ENCODE peak calls at places on chromosomes 13 and 19, in seven cellular contexts. L is fibroblast of mammary gland, E is WTC11, H is H9, G is suprapubic skin, J is cardiac fibroblast, I is MCF 10A. K is an unnamed sample.

GRCh38 chr13:99421758-99422555 is 79.3 kb upstream of the TM9SF2 start:
- DNase-seq in L (no peak), I (no peak), H (no peak), J (no peak), G (peak), E (no peak), K (no peak)

GRCh38 chr13:109214393-109214792 is 572.0 kb downstream of the IRS2 start:
- DNase-seq in E (no peak), L (peak), G (no peak), J (no peak), H (no peak), I (no peak), K (no peak)

GRCh38 chr19:14435320-14436050 is 2.4 kb downstream of the PKN1 start:
- DNase-seq in L (no peak), E (no peak), J (no peak), H (no peak), G (no peak), I (no peak), K (no peak)

GRCh38 chr13:24923305-24923640 is 159.3 kb downstream of the RNF17 start:
- DNase-seq in H (no peak), G (no peak), J (peak), L (peak), I (peak), E (no peak), K (no peak)

GRCh38 chr19:33486407-33486806 is 35.2 kb downstream of the PEPD start:
- DNase-seq in J (no peak), I (no peak), L (no peak), H (no peak), E (no peak), G (peak), K (no peak)

GRCh38 chr19:34577056-34577455 is 95.5 kb downstream of the WTIP start:
- DNase-seq in E (no peak), J (no peak), L (no peak), I (no peak), G (no peak), H (peak), K (no peak)

GRCh38 chr13:41465215-41465907 is 8.0 kb downstream of the RGCC start:
- DNase-seq in G (no peak), E (no peak), H (no peak), L (peak), J (peak), I (peak), K (no peak)

GRCh38 chr13:103130681-103131210 is 64.5 kb upstream of the SLC10A2 start:
- DNase-seq in L (no peak), G (no peak), I (no peak), H (no peak), E (no peak), J (no peak), K (no peak)

GRCh38 chr13:99577934-99578917 is 77.0 kb downstream of the TM9SF2 start:
- DNase-seq in J (peak), L (peak), E (no peak), G (no peak), H (no peak), I (peak), K (no peak)

GRCh38 chr19:50646074-50646807 is 3.0 kb upstream of the C19orf81 start:
- DNase-seq in I (peak), L (peak), J (peak), H (no peak), E (no peak), G (no peak), K (no peak)

GRCh38 chr13:77136902-77137420 is 110.0 kb upstream of the FBXL3 start:
- DNase-seq in I (peak), E (no peak), J (peak), L (peak), H (no peak), G (no peak), K (no peak)

GRCh38 chr19:7916137-7916907 is 1.7 kb downstream of the TGFBR3L start:
- DNase-seq in I (no peak), H (peak), G (no peak), J (no peak), E (peak), L (no peak), K (peak)

GRCh38 chr19:6568010-6568411 is 22.9 kb downstream of the CD70 start:
- DNase-seq in G (no peak), E (no peak), L (no peak), H (no peak), J (no peak), I (no peak), K (no peak)
- TF ChIP-seq CTCF in G (no peak), E (no peak), L (no peak), H (no peak), J (no peak), I (no peak), K (no peak)

GRCh38 chr19:17999685-18000479 is 8.1 kb upstream of the ARRDC2 start:
- DNase-seq in E (no peak), G (no peak), H (no peak), I (no peak), J (no peak), L (no peak), K (no peak)
- TF ChIP-seq CTCF in E (no peak), G (no peak), H (no peak), I (no peak), J (no peak), L (no peak), K (no peak)

DNA sequence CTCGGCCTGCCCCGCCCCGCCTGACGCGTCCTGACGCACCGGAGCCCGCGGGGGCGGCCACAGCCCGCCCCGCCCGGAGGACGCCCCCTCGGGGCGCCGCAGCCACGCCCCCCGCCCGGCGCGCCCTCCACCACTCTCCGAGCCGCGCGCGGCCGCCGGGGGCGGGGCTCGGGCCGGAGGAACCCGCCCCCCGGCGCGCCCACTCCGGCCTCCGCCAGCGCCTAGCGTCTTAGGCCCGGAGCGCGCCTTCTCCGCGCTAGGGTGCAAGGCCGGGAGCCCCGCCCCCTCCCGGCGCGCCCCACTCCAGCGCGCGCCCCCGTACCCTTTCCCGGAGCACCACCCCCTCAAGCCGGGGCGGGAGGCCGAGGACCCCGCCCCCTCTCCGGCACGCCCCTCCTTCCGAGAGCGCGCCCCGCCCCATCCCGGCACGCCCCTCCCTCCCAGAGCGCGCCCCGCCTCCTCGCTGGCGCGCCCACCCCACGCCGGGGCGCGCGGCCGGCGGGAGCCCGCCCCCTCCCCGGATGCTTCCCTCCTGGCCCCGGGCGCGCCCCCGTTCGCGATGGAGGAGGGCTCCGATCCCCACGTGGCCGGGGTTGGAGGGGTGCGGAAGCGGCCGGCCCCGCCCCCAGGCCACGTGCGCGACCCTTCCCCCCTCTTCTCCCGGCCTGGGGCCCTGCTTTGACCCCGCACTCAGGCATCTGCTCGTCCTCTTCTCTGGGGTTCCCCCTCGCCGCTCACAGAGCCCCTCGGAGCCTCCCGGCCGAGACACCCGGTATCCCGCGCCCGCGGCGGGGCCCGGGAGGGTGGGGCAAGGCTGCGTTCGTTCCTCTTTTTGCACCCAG is 480 bp upstream of the KLF16 start:
- DNase-seq in J (peak), G (no peak), L (peak), E (peak), H (peak), I (peak), K (peak)
- TF ChIP-seq CTCF in J (no peak), G (no peak), L (no peak), E (no peak), H (no peak), I (no peak), K (no peak)

GRCh38 chr13:27425151-27425917 is 915 bp downstream of the GTF3A start:
- DNase-seq in G (no peak), I (peak), L (peak), E (no peak), H (no peak), J (no peak), K (no peak)

GRCh38 chr13:27427663-27428062 is 3.2 kb downstream of the GTF3A start:
- DNase-seq in J (no peak), I (no peak), G (no peak), L (no peak), H (no peak), E (no peak), K (no peak)

GRCh38 chr13:27424246-27425150 is at the start of gene GTF3A:
- DNase-seq in J (peak), L (peak), G (peak), I (peak), H (peak), E (peak), K (peak)

GRCh38 chr13:27428160-27428559 is 3.7 kb downstream of the GTF3A start:
- DNase-seq in I (no peak), E (no peak), G (no peak), H (no peak), J (no peak), L (no peak), K (no peak)

GRCh38 chr13:27425918-27426630 is 1.7 kb downstream of the GTF3A start:
- DNase-seq in E (peak), L (peak), I (peak), J (peak), H (peak), G (peak), K (peak)
- TF ChIP-seq CTCF in E (no peak), L (peak), I (peak), J (peak), H (peak), G (peak), K (peak)

GRCh38 chr13:29733069-29733700 is 117.2 kb downstream of the UBL3 start:
- DNase-seq in G (no peak), J (no peak), H (no peak), I (no peak), L (no peak), E (no peak), K (no peak)

GRCh38 chr13:29730253-29730652 is 120.2 kb downstream of the UBL3 start:
- DNase-seq in G (no peak), I (no peak), E (no peak), H (no peak), J (no peak), L (no peak), K (no peak)
- TF ChIP-seq CTCF in G (no peak), I (no peak), E (peak), H (peak), J (peak), L (peak), K (peak)

GRCh38 chr13:38685974-38686571 is 804 bp upstream of the FREM2 start:
- DNase-seq in H (peak), I (peak), J (no peak), E (peak), G (no peak), L (peak), K (peak)
- TF ChIP-seq CTCF in H (peak), I (peak), J (no peak), E (no peak), G (no peak), L (peak), K (peak)

GRCh38 chr19:941292-942132 is 15.7 kb downstream of the ARID3A start:
- DNase-seq in G (no peak), E (no peak), L (no peak), H (no peak), J (no peak), I (no peak), K (no peak)
- TF ChIP-seq CTCF in G (no peak), E (no peak), L (no peak), H (no peak), J (no peak), I (no peak), K (no peak)

K was measured in endodermal cell.